ENCODE peak calls at places on chromosomes 4 and X, in four cellular contexts. N, A, B and R are unnamed samples.
A peak's percentile ranks its signal among the peaks of the same experiment; 100 is the strongest.

GRCh38 chr4:163681208-163681821 is 186.8 kb downstream of the TMA16 start:
- DNase-seq in N (peak; percentile 35), A (peak; percentile 42), B (no peak), R (no peak)

GRCh38 chr4:151672996-151673395 is 87.8 kb downstream of the GATB start:
- DNase-seq in N (no peak), A (no peak), B (no peak), R (no peak)

GRCh38 chr4:37522996-37523395 is 163.2 kb downstream of the RELL1 start:
- DNase-seq in N (no peak), A (no peak), B (no peak), R (no peak)

GRCh38 chr4:28267166-28267565 is 1406.5 kb downstream of the STIM2 start:
- DNase-seq in N (no peak), A (no peak), B (no peak), R (no peak)

GRCh38 chrX:53939127-53939526 is 105.1 kb downstream of the PHF8 start:
- DNase-seq in N (no peak), A (no peak), B (no peak), R (no peak)

GRCh38 chrX:153765138-153766079 is 1.4 kb downstream of the PLXNB3 start:
- DNase-seq in N (peak; percentile 33), A (peak; percentile 75), B (no peak), R (no peak)

GRCh38 chr4:146282662-146283061 is 68.3 kb downstream of the REELD1 start:
- DNase-seq in N (no peak), A (no peak), B (no peak), R (no peak)

GRCh38 chrX:10633722-10634121 is 13.3 kb upstream of the MID1 start:
- DNase-seq in N (no peak), A (no peak), B (no peak), R (no peak)

GRCh38 chr4:151864068-151864467 is 103.3 kb upstream of the GATB start:
- DNase-seq in N (no peak), A (no peak), B (no peak), R (no peak)

DNA sequence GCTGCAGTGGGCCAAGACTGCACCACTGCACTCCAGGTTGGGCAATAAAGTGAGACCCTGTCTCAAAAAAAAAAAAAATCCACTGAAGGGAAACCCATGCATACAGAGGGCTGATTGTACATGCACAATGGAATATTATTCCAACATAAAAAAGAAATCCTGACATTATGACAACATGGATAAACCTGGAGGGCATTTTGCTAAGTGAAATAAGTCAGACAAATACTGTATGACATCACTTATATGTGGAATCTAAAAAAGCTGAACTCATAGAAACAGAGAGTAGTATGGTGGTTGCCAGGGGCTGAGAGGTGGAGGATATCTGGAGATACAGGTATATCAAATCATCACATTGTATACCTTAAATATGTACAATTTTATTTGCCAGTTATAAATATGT is 102.2 kb downstream of the PPEF1 start:
- DNase-seq in N (no peak), A (no peak), B (no peak), R (no peak)
- TF ChIP-seq NR2C2 in N (no peak), A (no peak), B (no peak), R (no peak)

DNA sequence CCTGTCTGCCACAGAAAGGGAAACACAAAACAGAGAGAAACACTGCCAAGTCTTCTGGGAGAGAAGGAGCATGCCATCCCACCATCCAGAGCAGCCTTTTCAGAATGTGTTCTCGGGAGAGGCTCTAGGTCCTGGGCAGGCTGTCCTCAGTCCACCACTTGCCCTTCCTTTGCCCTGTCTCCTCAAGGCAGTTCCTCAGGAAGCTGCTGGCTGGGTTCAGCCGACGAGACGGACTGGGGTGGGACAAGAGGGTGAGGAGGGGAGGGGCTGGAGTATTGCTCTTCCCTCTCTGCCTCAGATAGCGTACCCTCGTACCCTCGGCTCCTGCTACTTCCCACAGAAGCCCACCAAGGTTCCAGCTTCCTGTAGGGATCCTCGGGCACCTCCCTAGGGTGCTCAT is 26.6 kb upstream of the LGI2 start:
- DNase-seq in N (no peak), A (no peak), B (no peak), R (no peak)
- TF ChIP-seq NR2C2 in N (no peak), A (no peak), B (no peak), R (no peak)

GRCh38 chr4:125316781-125317525 is 2.2 kb downstream of the FAT4 start:
- DNase-seq in N (no peak), A (no peak), B (peak; percentile 54), R (no peak)
- TF ChIP-seq NR2C2 in N (no peak), A (no peak), B (peak; percentile 35), R (no peak)

GRCh38 chrX:12159799-12160198 is 21.5 kb downstream of the FRMPD4 start:
- DNase-seq in N (no peak), A (no peak), B (no peak), R (no peak)
- TF ChIP-seq NR2C2 in N (no peak), A (no peak), B (no peak), R (no peak)

GRCh38 chr4:168846414-168846813 is 163.6 kb downstream of the CBR4 start:
- DNase-seq in N (no peak), A (no peak), B (no peak), R (no peak)
- TF ChIP-seq NR2C2 in N (no peak), A (no peak), B (no peak), R (no peak)

DNA sequence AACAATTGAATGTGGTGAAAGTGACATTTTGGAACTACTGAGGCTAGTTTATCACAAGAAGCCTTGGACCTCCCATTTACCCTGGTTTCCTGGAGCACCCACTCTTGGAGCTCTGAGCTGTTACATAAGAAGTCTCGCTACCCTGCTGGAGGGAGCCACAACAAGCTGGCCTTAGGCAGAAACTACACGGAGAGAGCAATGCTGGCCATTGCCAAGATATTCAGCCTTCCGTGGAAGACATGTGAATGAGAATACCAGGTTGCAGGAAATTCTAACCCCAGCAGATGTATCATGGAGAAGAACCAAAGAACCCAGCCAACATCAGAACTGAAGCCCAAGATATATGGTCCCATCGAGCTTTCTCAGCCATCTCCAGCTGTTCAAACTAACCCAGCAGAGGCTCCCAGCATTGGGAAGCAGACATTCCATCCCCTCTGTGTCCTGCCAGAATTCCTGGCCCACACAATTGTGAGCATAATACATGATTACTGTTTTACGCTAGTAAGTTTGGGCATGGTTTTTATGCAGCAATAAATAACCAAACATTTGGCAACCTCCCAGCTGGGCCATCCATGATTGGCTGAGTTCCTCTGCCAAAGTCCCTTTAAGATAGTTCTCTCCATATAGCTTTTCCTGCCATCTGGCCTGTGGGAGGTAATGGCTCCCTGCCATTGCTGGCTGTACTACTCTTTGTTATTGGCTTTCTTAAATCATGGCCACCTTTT is 17.9 kb upstream of the PDE5A start:
- DNase-seq in N (no peak), A (no peak), B (no peak), R (no peak)
- TF ChIP-seq NR2C2 in N (no peak), A (no peak), B (no peak), R (no peak)

GRCh38 chr4:6175426-6175825 is 24.9 kb downstream of the JAKMIP1 start:
- DNase-seq in N (no peak), A (no peak), B (no peak), R (no peak)

GRCh38 chr4:6179362-6179761 is 21.0 kb downstream of the JAKMIP1 start:
- DNase-seq in N (no peak), A (no peak), B (no peak), R (no peak)

GRCh38 chr4:6178757-6179156 is 21.6 kb downstream of the JAKMIP1 start:
- DNase-seq in N (no peak), A (no peak), B (no peak), R (no peak)

GRCh38 chr4:6180841-6181631 is 19.3 kb downstream of the JAKMIP1 start:
- DNase-seq in N (no peak), A (no peak), B (no peak), R (peak; percentile 98)

GRCh38 chr4:6177587-6178197 is 22.7 kb downstream of the JAKMIP1 start:
- DNase-seq in N (no peak), A (peak; percentile 60), B (peak; percentile 34), R (no peak)
- TF ChIP-seq NR2C2 in N (no peak), A (peak; percentile 19), B (no peak), R (no peak)

GRCh38 chrX:39541881-39542280 is 555.9 kb downstream of the BCOR start:
- DNase-seq in N (no peak), A (no peak), B (no peak), R (no peak)

GRCh38 chrX:39534949-39535348 is 562.8 kb downstream of the BCOR start:
- DNase-seq in N (no peak), A (peak; percentile 14), B (no peak), R (no peak)

GRCh38 chrX:39532761-39533160 is 565.0 kb downstream of the BCOR start:
- DNase-seq in N (no peak), A (no peak), B (no peak), R (no peak)

GRCh38 chrX:39536165-39536564 is 561.6 kb downstream of the BCOR start:
- DNase-seq in N (no peak), A (no peak), B (no peak), R (no peak)
- TF ChIP-seq NR2C2 in N (no peak), A (no peak), B (no peak), R (no peak)